ENCODE peak calls at places on chromosomes 6 and 20, in eight cellular contexts. D is tibial artery, Y is endothelial cell of umbilical vein, I is ascending aorta, H is fibroblast of mammary gland, C is mammary epithelial cell, Z is epithelial cell of esophagus, S is AG04450. E is an unnamed sample.

GRCh38 chr6:167831281-167831680 is 4.6 kb downstream of the AFDN start:
- DNase-seq in D (no peak), Y (no peak), I (no peak), H (no peak), C (no peak), Z (peak), S (no peak), E (no peak)

GRCh38 chr6:145247677-145248419 is 487.5 kb downstream of the EPM2A start:
- DNase-seq in D (no peak), Y (peak), I (no peak), H (peak), C (peak), Z (peak), S (peak), E (no peak)

GRCh38 chr20:43666376-43667328 is at the start of gene MYBL2:
- DNase-seq in D (no peak), Y (peak), I (no peak), H (peak), C (peak), Z (peak), S (no peak), E (peak)

GRCh38 chr6:74690365-74690764 is 515.5 kb downstream of the COL12A1 start:
- DNase-seq in D (no peak), Y (no peak), I (no peak), H (peak), C (no peak), Z (no peak), S (no peak), E (no peak)

GRCh38 chr6:33323623-33323948 is 6.0 kb upstream of the ZBTB22 start:
- DNase-seq in D (no peak), Y (no peak), I (no peak), H (no peak), C (no peak), Z (no peak), S (no peak), E (peak)

GRCh38 chr6:166999845-167000253 is 652 bp downstream of the CEP43 start:
- DNase-seq in D (peak), Y (peak), I (no peak), H (no peak), C (no peak), Z (no peak), S (no peak), E (no peak)

GRCh38 chr6:131116755-131117360 is 18.4 kb upstream of the AKAP7 start:
- DNase-seq in D (no peak), Y (peak), I (no peak), H (peak), C (peak), Z (peak), S (peak), E (no peak)

GRCh38 chr20:25539742-25540201 is 45.6 kb downstream of the NINL start:
- DNase-seq in D (no peak), Y (no peak), I (no peak), H (peak), C (no peak), Z (no peak), S (no peak), E (no peak)

GRCh38 chr6:84422380-84422968 is 195.0 kb upstream of the CEP162 start:
- DNase-seq in D (peak), Y (peak), I (no peak), H (peak), C (peak), Z (peak), S (peak), E (no peak)
- TF ChIP-seq CTCF in D (peak), Y (peak), I (peak), H (peak), C (peak), Z (peak), S (peak), E (no peak)

DNA sequence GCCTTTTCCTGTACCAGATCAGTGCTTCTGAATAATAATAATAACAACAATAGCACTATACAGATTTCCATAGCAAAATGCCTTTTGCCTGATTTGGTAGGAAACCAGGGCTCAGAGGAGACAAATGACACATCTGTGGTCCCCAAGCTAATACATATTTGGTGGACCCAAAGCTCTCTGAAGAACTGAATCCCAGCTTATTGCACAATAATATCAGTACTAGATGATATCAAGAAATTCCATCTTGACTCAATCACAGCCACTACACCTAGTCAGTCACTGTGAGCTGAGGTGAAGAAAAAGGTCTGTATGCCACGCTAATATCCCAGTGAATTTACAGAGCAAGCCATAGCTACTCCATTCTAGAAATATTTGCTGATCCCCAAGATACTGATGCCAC is 270.6 kb upstream of the RIN2 start:
- DNase-seq in D (no peak), Y (no peak), I (no peak), H (no peak), C (no peak), Z (no peak), S (no peak), E (no peak)
- TF ChIP-seq CTCF in D (no peak), Y (no peak), I (no peak), H (no peak), C (no peak), Z (no peak), S (no peak), E (no peak)

DNA sequence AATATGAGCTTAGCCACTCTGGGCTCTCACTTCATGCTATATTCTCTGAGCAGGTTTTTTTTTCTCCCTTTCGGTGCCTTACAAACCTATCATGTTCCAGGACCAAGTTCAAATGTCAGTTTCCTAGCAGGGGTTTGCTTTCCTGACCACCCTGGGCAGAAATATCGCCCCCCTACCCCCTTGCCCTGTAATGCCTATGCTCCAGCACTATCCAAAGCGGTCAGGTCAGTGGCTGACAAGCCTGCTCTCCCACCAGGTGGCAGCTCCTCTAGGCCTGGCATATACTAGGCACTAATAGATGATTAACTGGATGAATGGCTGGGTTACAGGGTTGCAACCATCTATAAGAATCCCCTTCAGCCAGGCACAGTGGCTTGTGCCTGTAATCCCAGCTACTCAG is 25.7 kb upstream of the AAR2 start:
- DNase-seq in D (no peak), Y (no peak), I (no peak), H (no peak), C (no peak), Z (peak), S (no peak), E (no peak)
- TF ChIP-seq CTCF in D (no peak), Y (no peak), I (no peak), H (no peak), C (peak), Z (peak), S (no peak), E (no peak)

GRCh38 chr6:87558446-87558845 is 31.3 kb downstream of the RARS2 start:
- DNase-seq in D (no peak), Y (no peak), I (no peak), H (no peak), C (no peak), Z (peak), S (no peak), E (no peak)

GRCh38 chr6:87555506-87555905 is 34.3 kb downstream of the RARS2 start:
- DNase-seq in D (no peak), Y (no peak), I (no peak), H (no peak), C (no peak), Z (no peak), S (no peak), E (no peak)

GRCh38 chr6:87561012-87561411 is 28.8 kb downstream of the RARS2 start:
- DNase-seq in D (no peak), Y (no peak), I (no peak), H (no peak), C (no peak), Z (no peak), S (no peak), E (no peak)
- TF ChIP-seq CTCF in D (no peak), Y (no peak), I (no peak), H (no peak), C (no peak), Z (no peak), S (no peak), E (no peak)

GRCh38 chr6:17968876-17969275 is 18.6 kb downstream of the KIF13A start:
- DNase-seq in D (no peak), Y (no peak), I (no peak), H (no peak), C (no peak), Z (no peak), S (no peak), E (no peak)

GRCh38 chr6:17966451-17966850 is 21.0 kb downstream of the KIF13A start:
- DNase-seq in D (no peak), Y (no peak), I (no peak), H (no peak), C (no peak), Z (no peak), S (no peak), E (no peak)

GRCh38 chr6:17965397-17965796 is 22.0 kb downstream of the KIF13A start:
- DNase-seq in D (no peak), Y (peak), I (no peak), H (peak), C (no peak), Z (no peak), S (no peak), E (no peak)

GRCh38 chr6:17967668-17968067 is 19.8 kb downstream of the KIF13A start:
- DNase-seq in D (no peak), Y (no peak), I (no peak), H (no peak), C (no peak), Z (no peak), S (no peak), E (no peak)

DNA sequence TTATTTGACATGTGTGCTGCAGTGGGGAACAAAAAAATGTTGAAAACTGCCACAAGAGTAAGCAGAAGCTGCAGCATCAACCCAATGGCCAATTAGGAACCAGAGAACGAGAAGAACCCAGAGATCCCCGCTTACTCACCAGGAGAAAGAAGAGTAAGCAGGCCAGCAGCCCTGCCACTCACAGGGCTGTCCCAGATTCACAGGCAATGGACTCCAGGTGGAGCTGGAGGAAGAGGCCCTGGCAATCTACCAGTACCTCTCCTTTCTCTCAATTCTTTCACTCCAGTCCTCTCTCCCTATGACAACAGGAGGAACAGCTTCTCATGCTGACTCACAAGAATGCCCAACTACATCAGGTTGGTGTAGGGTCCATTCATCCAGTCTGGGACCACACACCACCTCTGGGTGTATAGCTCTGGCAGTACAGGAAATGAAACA is 19.3 kb downstream of the KIF13A start:
- DNase-seq in D (no peak), Y (no peak), I (no peak), H (no peak), C (peak), Z (peak), S (no peak), E (no peak)
- TF ChIP-seq CTCF in D (no peak), Y (no peak), I (no peak), H (no peak), C (peak), Z (no peak), S (no peak), E (no peak)

DNA sequence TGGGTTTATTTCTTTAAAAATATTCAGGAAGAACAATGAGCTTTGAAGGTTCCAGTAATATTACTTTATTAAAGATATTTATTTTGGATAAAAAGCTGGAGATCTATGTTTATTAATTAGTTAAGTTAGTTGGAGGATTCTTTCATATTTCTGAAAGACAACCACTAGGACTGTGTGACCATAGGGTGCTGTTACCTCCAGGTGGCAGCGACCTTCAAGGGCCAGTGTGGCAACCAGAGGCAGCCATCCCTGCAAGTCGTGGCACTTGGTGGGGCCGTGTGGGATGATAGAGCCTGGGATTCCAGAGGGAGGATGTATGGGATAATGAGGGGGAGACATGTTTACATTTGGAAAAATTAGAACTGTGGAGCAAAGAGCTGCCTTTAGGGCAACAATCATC is 95.5 kb upstream of the SCP2D1 start:
- DNase-seq in D (no peak), Y (no peak), I (no peak), H (no peak), C (no peak), Z (no peak), S (no peak), E (no peak)
- TF ChIP-seq CTCF in D (no peak), Y (no peak), I (no peak), H (no peak), C (peak), Z (peak), S (no peak), E (no peak)